ENCODE peak calls at places on chromosomes 3 and 15, in seven cellular contexts. Y is GM13976, G is RPMI7951, H is anterior cingulate cortex, B is cardiac septum, D is foreskin fibroblast, K is iPS DF 6.9. C is an unnamed sample.

GRCh38 chr3:172208586-172209332 is 169.4 kb downstream of the FNDC3B start:
- DNase-seq in Y (no peak), G (peak; percentile 10), H (no peak), B (no peak), D (no peak), K (no peak), C (no peak)

GRCh38 chr3:116306720-116307119 is 138.6 kb downstream of the LSAMP start:
- DNase-seq in Y (no peak), G (no peak), H (no peak), B (no peak), D (no peak), K (no peak), C (no peak)

GRCh38 chr15:62612183-62612733 is 430.3 kb upstream of the TPM1 start:
- DNase-seq in Y (no peak), G (no peak), H (no peak), B (no peak), D (no peak), K (no peak), C (no peak)

GRCh38 chr3:127556565-127556964 is 34.0 kb downstream of the TPRA1 start:
- DNase-seq in Y (no peak), G (no peak), H (no peak), B (no peak), D (no peak), K (no peak), C (no peak)

GRCh38 chr3:184663756-184664155 is 48.1 kb downstream of the MAGEF1 start:
- DNase-seq in Y (no peak), G (peak; percentile 48), H (no peak), B (no peak), D (peak; percentile 50), K (no peak), C (no peak)

GRCh38 chr3:45611619-45612018 is 17.1 kb downstream of the LIMD1 start:
- DNase-seq in Y (no peak), G (peak; percentile 37), H (peak; percentile 42), B (peak; percentile 46), D (no peak), K (no peak), C (no peak)

GRCh38 chr3:66153961-66154923 is 66.6 kb upstream of the SLC25A26 start:
- DNase-seq in Y (no peak), G (no peak), H (peak; percentile 31), B (no peak), D (peak; percentile 41), K (no peak), C (peak; percentile 48)

GRCh38 chr3:152937234-152937633 is 102.3 kb downstream of the P2RY1 start:
- DNase-seq in Y (no peak), G (no peak), H (no peak), B (no peak), D (no peak), K (no peak), C (no peak)

GRCh38 chr3:38577089-38578080 is 72.1 kb downstream of the SCN5A start:
- DNase-seq in Y (no peak), G (no peak), H (no peak), B (peak; percentile 63), D (no peak), K (no peak), C (no peak)

GRCh38 chr3:129975332-129976090 is 991 bp downstream of the TRH start:
- DNase-seq in Y (peak; percentile 42), G (no peak), H (no peak), B (no peak), D (no peak), K (no peak), C (no peak)

GRCh38 chr3:9032236-9032777 is 69.0 kb upstream of the RAD18 start:
- DNase-seq in Y (no peak), G (no peak), H (no peak), B (no peak), D (no peak), K (no peak), C (no peak)

GRCh38 chr3:196837819-196838420 is 29.8 kb upstream of the SENP5 start:
- DNase-seq in Y (peak; percentile 80), G (peak; percentile 68), H (no peak), B (peak; percentile 77), D (peak; percentile 32), K (peak; percentile 74), C (peak; percentile 51)

GRCh38 chr15:71753346-71753745 is 57.0 kb upstream of the NR2E3 start:
- DNase-seq in Y (no peak), G (peak; percentile 52), H (no peak), B (no peak), D (peak; percentile 35), K (no peak), C (peak; percentile 9)